ENCODE peak calls at places on chromosomes 1 and 21, in four cellular contexts. S is GM23338, M is sigmoid colon, P is tibial artery. W is an unnamed sample.
A peak's percentile ranks its signal among the peaks of the same experiment; 100 is the strongest.

GRCh38 chr1:183806650-183807049 is 1.7 kb downstream of the RGL1 start:
- DNase-seq in P (no peak), M (no peak), S (peak; percentile 11), W (no peak)

GRCh38 chr21:17613242-17613676 is 558 bp upstream of the BTG3 start:
- DNase-seq in M (peak; percentile 88), P (peak; percentile 73), S (no peak), W (no peak)

GRCh38 chr1:190084552-190084951 is 393.1 kb downstream of the BRINP3 start:
- DNase-seq in P (no peak), S (peak; percentile 90), M (no peak), W (peak; percentile 69)

GRCh38 chr1:90591970-90592356 is 125.1 kb downstream of the BARHL2 start:
- DNase-seq in M (no peak), P (no peak), S (peak; percentile 87), W (peak; percentile 6)

GRCh38 chr1:39317910-39318633 is 113.6 kb downstream of the MACF1 start:
- DNase-seq in P (no peak), S (no peak), M (no peak), W (no peak)

GRCh38 chr1:42209516-42210370 is 45.2 kb upstream of the GUCA2A start:
- DNase-seq in P (no peak), S (no peak), M (no peak), W (no peak)

GRCh38 chr1:64519921-64520320 is 50.0 kb downstream of the CACHD1 start:
- DNase-seq in P (no peak), S (no peak), M (no peak), W (no peak)

GRCh38 chr1:39086386-39087108 is 60.4 kb downstream of the NDUFS5 start:
- DNase-seq in P (no peak), M (no peak), S (no peak), W (no peak)

GRCh38 chr1:23167353-23168078 is 1.1 kb downstream of the LUZP1 start:
- DNase-seq in P (peak; percentile 73), M (peak; percentile 69), S (peak; percentile 84), W (peak; percentile 18)

GRCh38 chr1:116556289-116557006 is 14.4 kb downstream of the CD58 start:
- DNase-seq in P (peak; percentile 89), M (peak; percentile 77), S (no peak), W (no peak)

GRCh38 chr1:61403863-61404615 is 320.9 kb downstream of the TM2D1 start:
- DNase-seq in S (no peak), M (no peak), P (no peak), W (no peak)

GRCh38 chr1:113804421-113805255 is 7.6 kb downstream of the RSBN1 start:
- DNase-seq in S (no peak), P (no peak), M (no peak), W (no peak)

GRCh38 chr1:24888061-24888970 is 41.8 kb downstream of the RUNX3 start:
- DNase-seq in P (peak; percentile 37), S (no peak), M (peak; percentile 47), W (no peak)

GRCh38 chr1:32755098-32755809 is 52.7 kb upstream of the SYNC start:
- DNase-seq in S (peak; percentile 83), M (no peak), P (no peak), W (no peak)

GRCh38 chr21:32094792-32095191 is 184.1 kb downstream of the MIS18A start:
- DNase-seq in M (no peak), P (no peak), S (peak; percentile 60), W (no peak)

GRCh38 chr1:244801246-244801645 is 34.2 kb upstream of the COX20 start:
- DNase-seq in S (peak; percentile 73), M (no peak), P (peak; percentile 42), W (no peak)

GRCh38 chr1:36174716-36175115 is 18.8 kb downstream of the MAP7D1 start:
- DNase-seq in P (no peak), M (no peak), S (no peak), W (no peak)

GRCh38 chr1:7343917-7344316 is 427.2 kb upstream of the VAMP3 start:
- DNase-seq in M (no peak), P (peak; percentile 41), S (no peak), W (no peak)

GRCh38 chr1:53112271-53112774 is 30.1 kb downstream of the SLC1A7 start:
- DNase-seq in P (no peak), M (no peak), S (no peak), W (peak; percentile 54)

GRCh38 chr1:42456754-42457089 is 379 bp downstream of the PPCS start:
- DNase-seq in M (peak; percentile 73), S (peak; percentile 72), P (peak; percentile 72), W (peak; percentile 56)

GRCh38 chr21:25421327-25422028 is 185.8 kb downstream of the MRPL39 start:
- DNase-seq in S (peak; percentile 90), M (no peak), P (no peak), W (peak; percentile 58)

GRCh38 chr1:87279201-87279860 is 49.3 kb upstream of the LMO4 start:
- DNase-seq in P (no peak), M (no peak), S (no peak), W (no peak)

GRCh38 chr1:30417701-30418425 is 305.5 kb downstream of the MATN1 start:
- DNase-seq in M (peak; percentile 27), P (no peak), S (no peak), W (no peak)

GRCh38 chr1:245896258-245896657 is 610.8 kb downstream of the SMYD3 start:
- DNase-seq in S (no peak), M (no peak), P (no peak), W (no peak)

DNA sequence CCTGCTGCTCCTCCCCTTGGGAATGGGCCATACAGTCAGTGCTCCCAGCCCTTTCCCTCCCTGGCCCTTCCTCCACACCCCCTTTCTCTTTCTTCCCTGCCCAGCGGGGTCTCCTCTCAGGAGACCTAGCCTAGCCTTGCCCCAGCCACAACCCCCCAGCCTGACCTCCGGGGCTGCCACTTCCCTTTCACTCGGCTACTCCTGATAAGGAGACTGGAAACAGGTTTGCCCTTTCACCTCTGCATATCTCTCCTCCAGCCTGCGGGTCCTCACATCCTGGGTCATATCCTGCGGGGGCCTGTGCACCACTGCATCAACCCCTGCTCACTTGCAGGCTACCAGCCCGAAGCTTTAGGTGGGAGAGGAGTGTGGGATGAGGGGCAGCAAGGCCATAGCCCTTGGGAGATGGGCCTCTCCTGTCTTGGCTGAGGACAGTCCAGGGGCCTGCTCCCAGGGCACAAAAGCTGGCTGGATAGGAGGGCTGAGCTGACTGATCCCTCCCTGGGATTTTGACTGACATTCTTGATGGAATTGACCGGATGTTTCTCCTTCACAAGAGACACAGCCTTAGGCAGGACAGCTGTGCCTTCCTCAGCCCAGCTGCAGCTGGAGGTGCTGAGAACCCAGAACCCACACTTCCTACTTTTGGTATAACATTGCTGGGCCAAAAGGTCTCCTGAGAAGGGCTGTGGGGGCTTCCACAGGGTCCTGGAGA is 19.2 kb upstream of the ALX3 start:
- DNase-seq in P (no peak), M (no peak), S (no peak), W (no peak)
- H3K4me1 ChIP-seq in P (peaks cover 4% of the 10 kb centered on the region), M (peaks cover 6% of the 10 kb centered on the region), S (peaks cover 10% of the 10 kb centered on the region), W (peaks cover 19% of the 10 kb centered on the region)

DNA sequence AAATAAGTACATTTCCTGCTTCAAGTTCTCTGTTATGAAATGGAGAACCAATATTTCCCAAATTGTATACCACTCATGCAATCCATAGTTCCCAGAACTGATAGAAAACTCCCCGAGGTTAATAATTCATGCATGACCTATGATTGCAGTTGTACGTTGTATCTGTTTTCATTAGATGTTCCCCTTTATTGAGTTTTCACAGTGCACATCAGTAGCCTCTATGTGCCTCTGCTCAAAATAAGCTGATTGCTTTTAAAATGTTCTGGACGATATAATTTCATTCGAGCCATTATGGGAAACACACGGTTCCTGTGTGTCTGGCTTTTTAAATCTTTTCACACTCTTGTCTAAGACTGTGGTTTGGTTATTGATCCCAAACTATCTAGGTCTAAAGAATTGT is 253.1 kb upstream of the KIAA0040 start:
- DNase-seq in P (no peak), M (no peak), S (no peak), W (no peak)
- H3K4me1 ChIP-seq in P (no peaks in the 10 kb centered on the region), M (no peaks in the 10 kb centered on the region), S (no peaks in the 10 kb centered on the region), W (peaks cover 3% of the 10 kb centered on the region)

DNA sequence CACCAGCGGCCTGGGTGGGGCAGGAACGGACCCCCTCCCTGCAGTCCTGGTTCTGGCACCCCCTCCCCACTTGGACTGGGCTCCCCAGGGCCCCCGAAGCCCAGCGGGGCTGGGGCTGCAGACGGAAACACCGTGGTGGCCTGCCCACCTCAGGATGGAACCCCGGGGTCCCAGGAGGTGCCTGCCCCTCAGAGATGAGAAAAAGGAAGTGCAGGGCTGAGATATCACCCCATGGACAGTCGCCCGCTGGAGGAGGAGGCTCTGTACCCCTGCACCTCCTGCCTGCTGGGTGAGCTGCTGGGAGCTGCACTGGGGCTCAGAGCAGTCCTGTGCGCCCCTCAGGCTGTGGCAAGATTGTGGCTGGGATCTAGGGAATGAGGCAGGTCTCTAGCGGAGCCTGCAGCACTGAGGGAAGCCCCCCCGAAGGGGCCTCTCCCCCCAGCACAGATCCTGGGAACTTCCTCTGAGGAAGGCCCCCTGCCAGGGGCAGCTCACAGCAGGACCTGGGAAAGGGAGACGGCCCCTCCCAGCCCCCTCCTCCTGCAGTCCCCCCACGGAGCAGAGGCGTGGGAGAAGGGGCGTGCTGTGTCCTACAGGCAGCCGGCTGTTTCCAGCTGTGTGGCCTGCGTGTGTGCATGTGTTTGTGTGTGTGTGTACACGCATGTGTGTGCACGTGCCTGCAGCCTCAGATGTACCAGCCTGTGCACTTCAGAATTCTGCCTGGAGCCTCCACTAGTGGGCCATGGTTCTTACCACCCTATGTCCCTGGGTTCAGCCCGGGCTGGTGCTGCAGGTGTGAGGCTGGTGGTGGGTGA is 6.9 kb downstream of the AGRN start:
- DNase-seq in P (no peak), S (no peak), M (no peak), W (no peak)
- H3K4me1 ChIP-seq in P (no peaks in the 10 kb centered on the region), S (peaks cover 41% of the 10 kb centered on the region), M (peaks cover 6% of the 10 kb centered on the region), W (peaks cover 40% of the 10 kb centered on the region)

DNA sequence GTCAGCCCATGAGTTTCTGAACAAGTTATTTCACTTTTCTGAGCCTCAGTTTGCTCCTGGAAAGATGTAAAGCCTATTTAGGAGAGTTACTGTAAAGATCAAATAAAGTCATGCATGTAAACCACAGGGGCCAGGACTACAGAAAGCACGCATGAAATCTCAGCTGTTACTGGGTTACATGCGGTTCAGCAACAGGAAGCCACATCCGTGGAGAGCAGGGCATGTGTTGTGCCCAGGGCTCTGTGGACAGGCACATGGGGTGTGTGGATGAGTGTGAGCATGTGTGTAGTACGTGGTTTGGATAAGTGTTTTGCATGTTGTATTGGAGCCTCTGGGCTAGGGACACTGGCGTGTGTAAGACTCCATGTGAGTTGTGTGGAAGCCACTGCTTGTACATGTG is 2.2 kb upstream of the EPHA2 start:
- DNase-seq in S (no peak), M (no peak), P (no peak), W (no peak)
- H3K4me1 ChIP-seq in S (peaks cover 42% of the 10 kb centered on the region), M (peaks cover 21% of the 10 kb centered on the region), P (peaks cover 24% of the 10 kb centered on the region), W (peaks cover 11% of the 10 kb centered on the region)

W was measured in NT2/D1.